ENCODE peak calls at places on chromosomes 11 and 22, in four cellular contexts. O is heart left ventricle; Y is activated CD4-positive, alpha-beta T cell treated with anti-CD3 and anti-CD28 coated beads, Interleukin-2, amount 50 U/mL, for 1 hour; Z is activated naive CD8-positive, alpha-beta T cell treated with anti-CD3 and anti-CD28 coated beads for 36 hours. A is an unnamed sample.
A peak's percentile ranks its signal among the peaks of the same experiment; 100 is the strongest.

GRCh38 chr11:64850979-64851567 is 6.6 kb upstream of the CDC42BPG start:
- DNase-seq in Z (peak; percentile 84), O (no peak), Y (no peak), A (peak; percentile 78)

GRCh38 chr22:39205344-39206021 is 39.3 kb downstream of the PDGFB start:
- DNase-seq in Y (no peak), Z (peak; percentile 54), O (no peak), A (peak; percentile 38)

GRCh38 chr22:42170946-42171345 is 40.3 kb upstream of the CYP2D6 start:
- DNase-seq in Y (no peak), O (no peak), Z (no peak), A (no peak)

GRCh38 chr11:33394431-33395109 is 137.4 kb downstream of the HIPK3 start:
- DNase-seq in Z (no peak), Y (no peak), O (no peak), A (no peak)

GRCh38 chr11:67352546-67353316 is 615 bp downstream of the POLD4 start:
- DNase-seq in Z (no peak), Y (no peak), O (peak; percentile 74), A (peak; percentile 62)

GRCh38 chr11:37533087-37533486 is 935.1 kb upstream of the RAG2 start:
- DNase-seq in O (no peak), Z (no peak), Y (no peak), A (no peak)

GRCh38 chr22:40654522-40655167 is 18.1 kb upstream of the MRTFA start:
- DNase-seq in O (peak; percentile 73), Z (no peak), Y (no peak), A (no peak)

GRCh38 chr22:42184852-42185251 is 54.2 kb upstream of the CYP2D6 start:
- DNase-seq in Z (no peak), O (no peak), Y (no peak), A (no peak)

GRCh38 chr11:108897071-108897481 is 232.2 kb downstream of the DDX10 start:
- DNase-seq in Z (no peak), Y (no peak), O (no peak), A (no peak)

GRCh38 chr22:22130956-22131355 is 113.6 kb upstream of the VPREB1 start:
- DNase-seq in O (no peak), Z (no peak), Y (no peak), A (no peak)

GRCh38 chr11:27234043-27234668 is 128.9 kb downstream of the CCDC34 start:
- DNase-seq in Y (no peak), Z (no peak), O (peak; percentile 68), A (no peak)

GRCh38 chr11:26761382-26761781 is 39.5 kb upstream of the SLC5A12 start:
- DNase-seq in O (no peak), Y (no peak), Z (no peak), A (no peak)

GRCh38 chr11:73528877-73529530 is 68.9 kb downstream of the FAM168A start:
- DNase-seq in Z (no peak), Y (no peak), O (no peak), A (no peak)

GRCh38 chr11:35586216-35586615 is 32.0 kb upstream of the FJX1 start:
- DNase-seq in O (no peak), Y (no peak), Z (no peak), A (no peak)

GRCh38 chr22:37140686-37141323 is 8.9 kb downstream of the IL2RB start:
- DNase-seq in O (no peak), Y (no peak), Z (no peak), A (no peak)

GRCh38 chr11:77658213-77659013 is 20.8 kb upstream of the CLNS1A start:
- DNase-seq in O (no peak), Y (no peak), Z (no peak), A (no peak)

GRCh38 chr11:96242971-96243647 is 99.9 kb downstream of the MAML2 start:
- DNase-seq in Y (peak; percentile 68), O (peak; percentile 96), Z (peak; percentile 84), A (peak; percentile 83)

GRCh38 chr11:117557321-117557720 is 229.7 kb downstream of the CEP164 start:
- DNase-seq in Y (no peak), Z (no peak), O (no peak), A (no peak)

GRCh38 chr11:69662021-69662698 is 13.0 kb downstream of the LTO1 start:
- DNase-seq in O (peak; percentile 67), Y (no peak), Z (no peak), A (no peak)

GRCh38 chr11:66745356-66746235 is 16.6 kb upstream of the SPTBN2 start:
- DNase-seq in O (no peak), Z (peak; percentile 44), Y (peak; percentile 37), A (peak; percentile 56)

GRCh38 chr11:96315476-96315875 is 27.5 kb downstream of the MAML2 start:
- DNase-seq in Y (no peak), Z (no peak), O (no peak), A (no peak)

GRCh38 chr11:98862169-98862568 is 158.6 kb upstream of the CNTN5 start:
- DNase-seq in O (no peak), Y (no peak), Z (no peak), A (no peak)

GRCh38 chr11:130442728-130443127 is 5.7 kb upstream of the ADAMTS15 start:
- DNase-seq in Z (no peak), O (no peak), Y (no peak), A (no peak)

GRCh38 chr11:113723706-113724246 is 17.7 kb upstream of the TMPRSS5 start:
- DNase-seq in Z (no peak), Y (no peak), O (no peak), A (no peak)

GRCh38 chr11:133228406-133229330 is 303.6 kb downstream of the OPCML start:
- DNase-seq in Z (no peak), O (no peak), Y (no peak), A (no peak)

GRCh38 chr22:16601437-16602223 is 9.0 kb upstream of the CCT8L2 start:
- DNase-seq in Z (peak; percentile 22), O (peak; percentile 46), Y (no peak), A (peak; percentile 12)

GRCh38 chr11:112881461-112881860 is 79.8 kb upstream of the NCAM1 start:
- DNase-seq in O (peak; percentile 88), Z (no peak), Y (no peak), A (no peak)

GRCh38 chr11:117538731-117539130 is 211.1 kb downstream of the CEP164 start:
- DNase-seq in Z (no peak), O (no peak), Y (no peak), A (no peak)

GRCh38 chr11:121452609-121453150 is at the start of gene SORL1-AS1:
- DNase-seq in Y (peak; percentile 60), Z (peak; percentile 68), O (no peak), A (peak; percentile 62)

GRCh38 chr11:85540635-85541034 is 86.5 kb downstream of the DLG2 start:
- DNase-seq in O (no peak), Z (no peak), Y (no peak), A (no peak)

GRCh38 chr11:94553938-94554337 is 10.2 kb downstream of the FUT4 start:
- DNase-seq in Y (no peak), O (no peak), Z (no peak), A (no peak)

GRCh38 chr22:25362883-25363240 is 143.4 kb downstream of the CRYBB2 start:
- DNase-seq in Z (no peak), Y (no peak), O (peak; percentile 43), A (no peak)

GRCh38 chr22:44947029-44947428 is 62.8 kb downstream of the PHF21B start:
- DNase-seq in Z (no peak), Y (no peak), O (no peak), A (no peak)

GRCh38 chr22:34801221-34801620 is 264.7 kb upstream of the ISX start:
- DNase-seq in O (no peak), Z (no peak), Y (no peak), A (no peak)

GRCh38 chr11:134575504-134576230 is 163.6 kb upstream of the B3GAT1 start:
- DNase-seq in Z (no peak), O (no peak), Y (no peak), A (no peak)

GRCh38 chr11:132821027-132821426 is 711.3 kb downstream of the OPCML start:
- DNase-seq in Z (no peak), Y (no peak), O (no peak), A (no peak)

GRCh38 chr11:107198490-107199007 is 180.3 kb upstream of the GUCY1A2 start:
- DNase-seq in O (no peak), Z (no peak), Y (no peak), A (no peak)

GRCh38 chr22:20803696-20804324 is 29.9 kb downstream of the SERPIND1 start:
- DNase-seq in Y (peak; percentile 25), Z (peak; percentile 46), O (peak; percentile 32), A (peak; percentile 52)